ENCODE peak calls at places on chromosomes 12 and 14, in nine cellular contexts. K, O, B, Z, I, A, M, G and R are unnamed samples.

GRCh38 chr12:6219980-6220379 is 19.8 kb downstream of the CD9 start:
- DNase-seq in M (no peak), O (no peak), I (no peak), B (no peak), Z (no peak), G (no peak), A (no peak), K (peak), R (no peak)

GRCh38 chr14:68466491-68466977 is 326.3 kb downstream of the ZFP36L1 start:
- DNase-seq in B (no peak), A (peak), G (peak), Z (no peak), O (peak), K (no peak), I (peak), M (peak), R (no peak)

GRCh38 chr12:2481951-2482350 is 312.8 kb upstream of the FKBP4 start:
- DNase-seq in K (no peak), A (no peak), Z (no peak), M (no peak), B (no peak), I (no peak), G (no peak), O (no peak), R (no peak)

GRCh38 chr14:72763892-72764291 is 130.0 kb downstream of the DPF3 start:
- DNase-seq in G (no peak), Z (no peak), I (no peak), M (no peak), O (no peak), B (no peak), A (no peak), K (no peak), R (no peak)

GRCh38 chr12:110543252-110543959 is 39.7 kb downstream of the PPTC7 start:
- DNase-seq in O (peak), A (peak), G (peak), Z (no peak), I (no peak), B (no peak), M (peak), K (no peak), R (no peak)

GRCh38 chr12:119592232-119592631 is 1.3 kb upstream of the TMEM233 start:
- DNase-seq in A (peak), G (peak), B (no peak), Z (no peak), K (no peak), M (peak), I (no peak), O (peak), R (no peak)

GRCh38 chr14:99215277-99215676 is 56.7 kb downstream of the BCL11B start:
- DNase-seq in G (peak), M (peak), A (peak), O (peak), K (no peak), Z (no peak), B (no peak), I (no peak), R (no peak)

GRCh38 chr12:97561321-97562230 is 99.0 kb downstream of the RMST start:
- DNase-seq in G (no peak), K (no peak), O (no peak), I (no peak), Z (no peak), B (no peak), A (no peak), M (peak), R (no peak)

GRCh38 chr12:31629756-31630732 is 29.4 kb upstream of the ETFBKMT start:
- DNase-seq in A (peak), M (peak), K (no peak), B (no peak), I (no peak), O (peak), Z (no peak), G (no peak), R (no peak)

GRCh38 chr12:15899282-15899870 is 11.8 kb upstream of the DERA start:
- DNase-seq in M (no peak), B (no peak), A (peak), G (peak), I (no peak), K (no peak), Z (no peak), O (no peak), R (no peak)
- TF ChIP-seq CTCF in M (peak), B (peak), A (peak), G (peak), I (peak), K (peak), Z (peak), O (peak), R (peak)

DNA sequence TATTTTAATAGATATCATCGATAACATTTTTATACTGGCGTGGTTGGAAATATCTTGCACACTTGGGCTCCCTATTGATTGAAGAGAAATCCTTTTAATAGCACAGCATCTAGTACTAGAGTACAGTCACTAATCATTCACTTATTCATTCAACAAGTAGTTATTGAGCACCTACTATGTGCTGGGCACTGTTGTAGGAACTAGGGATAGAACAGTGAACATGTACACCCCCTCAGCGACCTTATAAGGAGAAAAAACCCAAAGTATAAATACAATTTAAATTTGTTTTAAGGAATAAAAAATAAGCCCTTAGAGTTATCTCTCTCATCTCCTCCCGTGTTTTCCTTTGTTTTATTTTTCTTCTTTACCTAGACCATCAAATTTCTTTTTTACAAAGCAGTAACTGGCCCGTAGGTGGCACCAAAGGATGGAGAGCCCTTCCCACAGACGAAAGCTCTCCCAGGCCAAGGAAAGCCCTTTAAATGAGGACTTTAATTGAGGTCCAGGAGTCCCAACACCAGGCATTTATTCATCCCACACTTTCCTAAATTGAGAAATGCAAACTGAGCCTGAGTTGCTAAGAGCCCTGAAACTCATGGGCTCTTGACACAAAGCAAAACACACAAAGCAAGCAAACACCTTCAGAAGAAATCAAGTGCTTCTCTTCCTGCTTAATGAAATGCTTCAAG is 29.0 kb downstream of the PEBP1 start:
- DNase-seq in G (peak), M (no peak), Z (peak), I (no peak), K (peak), A (peak), O (peak), B (peak), R (peak)
- TF ChIP-seq CTCF in G (peak), M (peak), Z (peak), I (peak), K (peak), A (peak), O (peak), B (peak), R (no peak)

GRCh38 chr12:47438175-47438574 is 267.7 kb downstream of the RPAP3 start:
- DNase-seq in I (no peak), O (no peak), M (no peak), K (no peak), B (no peak), G (no peak), Z (no peak), A (no peak), R (no peak)
- TF ChIP-seq CTCF in I (no peak), O (no peak), M (no peak), K (no peak), B (no peak), G (no peak), Z (no peak), A (no peak), R (no peak)

DNA sequence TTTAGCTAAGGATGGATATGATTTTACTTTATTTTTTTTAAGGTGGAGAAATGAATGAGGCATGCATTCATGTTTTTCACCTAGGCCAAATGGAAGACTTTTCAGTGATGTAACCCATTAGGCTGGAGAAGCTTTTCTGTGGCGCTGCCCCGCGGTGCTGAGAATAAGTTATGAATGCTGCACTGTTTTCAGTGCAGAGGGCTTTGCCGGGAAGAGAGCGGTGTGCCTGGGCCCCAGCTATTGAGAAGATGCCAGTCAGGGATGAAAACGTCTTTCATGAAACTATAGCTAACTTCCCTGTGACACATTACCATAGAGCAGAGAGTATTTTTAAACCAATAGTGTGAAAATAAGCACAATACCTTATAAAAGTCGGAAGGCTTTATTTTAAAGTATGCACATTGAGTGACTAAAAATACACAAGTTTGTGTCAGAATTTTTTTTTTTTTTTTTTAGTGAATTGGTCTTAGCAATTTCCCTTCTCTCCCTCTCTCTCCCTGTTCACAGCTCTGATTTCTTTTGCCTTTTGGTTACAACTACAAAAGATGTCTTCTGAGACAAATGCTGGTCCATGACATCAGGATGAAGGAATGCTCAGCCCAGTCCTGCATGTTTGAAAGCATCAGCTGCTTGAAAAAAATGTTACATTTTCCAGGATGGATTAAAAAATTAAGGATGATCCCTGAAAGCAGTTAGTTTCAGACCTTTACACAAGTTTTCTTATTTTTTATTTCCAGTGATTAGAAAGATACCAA is 48.3 kb downstream of the NPAS3 start:
- DNase-seq in Z (no peak), M (peak), O (peak), I (peak), K (no peak), A (peak), G (no peak), B (no peak), R (no peak)
- TF ChIP-seq CTCF in Z (no peak), M (no peak), O (no peak), I (no peak), K (no peak), A (no peak), G (no peak), B (no peak), R (no peak)